ENCODE peak calls at places on chromosomes 7 and 10, in five cellular contexts. A, V, F, M and L are unnamed samples.

GRCh38 chr10:44033008-44033407 is 351.9 kb downstream of the CXCL12 start:
- DNase-seq in A (no peak), V (no peak), F (peak; percentile 65), M (no peak), L (no peak)

GRCh38 chr10:42935466-42935865 is 141.4 kb upstream of the RET start:
- DNase-seq in A (peak; percentile 49), V (no peak), F (no peak), M (no peak), L (no peak)

GRCh38 chr7:81488210-81488609 is 281.6 kb downstream of the HGF start:
- DNase-seq in A (no peak), V (no peak), F (peak; percentile 4), M (no peak), L (no peak)

GRCh38 chr10:36425140-36425797 is 700.1 kb upstream of the ANKRD30A start:
- DNase-seq in A (no peak), V (no peak), F (no peak), M (no peak), L (no peak)

GRCh38 chr10:8206882-8207281 is 152.4 kb downstream of the GATA3 start:
- DNase-seq in A (no peak), V (no peak), F (no peak), M (no peak), L (no peak)

GRCh38 chr7:112892263-112892662 is 102.1 kb upstream of the TMEM168 start:
- DNase-seq in A (no peak), V (no peak), F (peak; percentile 65), M (no peak), L (no peak)

GRCh38 chr7:7100432-7100849 is 81.9 kb upstream of the C1GALT1 start:
- DNase-seq in A (no peak), V (no peak), F (no peak), M (no peak), L (no peak)

GRCh38 chr7:96739609-96740008 is 30.0 kb upstream of the SEM1 start:
- DNase-seq in A (no peak), V (no peak), F (no peak), M (no peak), L (no peak)

GRCh38 chr10:42304341-42304740 is 334.0 kb downstream of the ZNF33B start:
- DNase-seq in A (no peak), V (no peak), F (peak; percentile 61), M (no peak), L (no peak)

DNA sequence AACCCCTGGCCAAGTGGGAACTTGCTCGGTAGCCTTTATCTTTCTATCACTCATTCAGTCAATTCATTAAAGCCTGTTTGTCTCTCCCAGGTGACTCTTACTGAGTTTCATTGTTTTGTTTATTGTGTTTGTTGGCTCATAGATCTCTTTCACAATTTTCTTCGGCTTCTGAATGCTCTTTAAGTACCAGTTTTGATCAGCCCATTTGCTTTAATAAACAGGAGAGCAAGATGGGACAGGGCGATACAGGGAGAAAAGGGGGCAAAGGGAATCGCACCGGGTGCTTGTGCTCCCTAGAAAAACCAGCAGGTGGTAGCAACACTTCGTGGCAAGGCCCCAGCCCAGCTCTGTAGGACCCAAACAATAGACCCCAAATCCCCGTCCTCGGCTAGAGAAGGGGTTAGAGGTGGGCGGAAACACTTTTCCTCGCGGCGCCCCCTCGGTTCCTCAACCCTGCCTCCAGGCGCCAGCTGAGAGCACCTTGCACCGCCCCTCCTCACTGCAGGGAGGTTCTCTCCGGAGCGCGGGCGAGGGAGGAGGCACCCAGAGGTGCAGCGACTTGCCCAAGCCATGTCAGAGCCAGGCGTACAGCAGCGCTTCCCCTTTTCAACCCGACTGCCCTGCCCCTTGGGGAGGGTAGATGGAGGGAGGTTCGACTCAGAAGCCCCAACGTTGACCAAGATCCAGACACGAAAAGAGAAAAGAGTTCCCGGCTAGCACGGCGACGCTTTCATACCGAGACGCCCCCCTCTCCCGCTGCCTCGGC is 954 bp upstream of the EPHB6 start:
- DNase-seq in A (peak; percentile 95), V (peak; percentile 70), F (peak; percentile 39), M (peak; percentile 35), L (peak; percentile 57)
- TF ChIP-seq POLR2A in A (no peak), V (no peak), F (no peak), M (no peak), L (no peak)

GRCh38 chr7:93218997-93219827 is 7.1 kb downstream of the HEPACAM2 start:
- DNase-seq in A (no peak), V (no peak), F (no peak), M (no peak), L (no peak)
- TF ChIP-seq POLR2A in A (no peak), V (no peak), F (no peak), M (no peak), L (no peak)

GRCh38 chr7:74084722-74085578 is 1.3 kb downstream of the LIMK1 start:
- DNase-seq in A (no peak), V (no peak), F (no peak), M (no peak), L (no peak)

GRCh38 chr7:74083117-74083876 is at the start of gene LIMK1:
- DNase-seq in A (peak; percentile 96), V (peak; percentile 82), F (peak; percentile 79), M (no peak), L (no peak)

GRCh38 chr7:74082770-74083116 is 861 bp upstream of the LIMK1 start:
- DNase-seq in A (no peak), V (no peak), F (no peak), M (no peak), L (no peak)

GRCh38 chr7:74087791-74088453 is 4.3 kb downstream of the LIMK1 start:
- DNase-seq in A (no peak), V (no peak), F (no peak), M (no peak), L (no peak)

GRCh38 chr7:74083928-74084721 is 521 bp downstream of the LIMK1 start:
- DNase-seq in A (no peak), V (no peak), F (peak; percentile 59), M (no peak), L (no peak)
- TF ChIP-seq POLR2A in A (no peak), V (no peak), F (peak; percentile 81), M (no peak), L (no peak)

GRCh38 chr10:5683065-5683464 is 1.6 kb upstream of the TASOR2 start:
- DNase-seq in A (no peak), V (no peak), F (no peak), M (no peak), L (no peak)

GRCh38 chr10:5685764-5686240 is 1.2 kb downstream of the TASOR2 start:
- DNase-seq in A (no peak), V (no peak), F (peak; percentile 24), M (no peak), L (no peak)

GRCh38 chr10:5681930-5682329 is 2.7 kb upstream of the TASOR2 start:
- DNase-seq in A (no peak), V (no peak), F (no peak), M (no peak), L (no peak)

GRCh38 chr10:5684318-5684970 is at the start of gene TASOR2:
- DNase-seq in A (peak; percentile 99), V (peak; percentile 99), F (peak; percentile 95), M (peak; percentile 94), L (peak; percentile 83)

DNA sequence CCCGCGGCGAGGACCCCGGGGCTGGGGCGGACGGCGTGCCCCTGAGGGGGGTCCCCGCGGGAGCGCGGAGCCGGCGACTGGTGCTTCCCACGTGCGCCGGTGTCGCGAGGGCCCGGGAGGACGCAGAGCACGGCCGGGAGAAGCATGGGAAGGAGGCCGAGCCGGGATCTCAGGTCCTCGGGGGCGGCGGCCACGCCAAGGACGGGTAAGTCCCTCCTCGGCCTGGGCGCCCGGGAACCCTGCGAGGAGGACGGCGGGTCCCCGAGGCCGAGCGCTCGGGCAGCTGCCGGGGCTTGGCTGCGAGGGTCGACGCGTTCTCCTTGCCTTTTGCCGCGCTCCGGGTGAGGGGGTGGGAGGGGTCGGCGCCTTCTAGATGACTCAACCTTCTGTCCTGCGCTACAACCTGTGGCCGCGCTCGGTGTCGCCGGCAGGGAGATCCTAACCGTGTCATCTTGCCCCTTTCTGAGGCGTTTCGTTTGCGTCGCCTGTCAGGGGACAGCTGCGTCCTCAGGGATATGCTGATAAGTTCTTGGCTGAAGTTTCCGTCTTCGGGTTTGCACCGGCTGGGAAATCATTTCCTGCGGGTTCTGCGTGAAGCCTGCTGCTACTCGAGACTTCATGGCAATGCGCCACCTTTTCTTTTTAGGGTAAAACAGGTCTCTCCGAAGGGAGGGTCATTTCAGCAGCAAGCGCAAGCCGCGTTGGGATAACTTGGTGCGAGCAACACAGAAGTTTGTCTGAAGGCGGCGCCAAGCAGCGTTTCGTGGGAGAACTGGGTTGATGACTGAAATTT is 529 bp downstream of the TASOR2 start:
- DNase-seq in A (peak; percentile 88), V (peak; percentile 66), F (peak; percentile 75), M (peak; percentile 47), L (no peak)
- TF ChIP-seq POLR2A in A (no peak), V (no peak), F (no peak), M (no peak), L (no peak)

GRCh38 chr7:79293655-79294142 is 159.8 kb downstream of the MAGI2 start:
- DNase-seq in A (no peak), V (no peak), F (peak; percentile 72), M (no peak), L (no peak)

GRCh38 chr7:79301419-79301818 is 152.0 kb downstream of the MAGI2 start:
- DNase-seq in A (no peak), V (no peak), F (no peak), M (no peak), L (no peak)

GRCh38 chr7:79296553-79297320 is 156.7 kb downstream of the MAGI2 start:
- DNase-seq in A (no peak), V (no peak), F (no peak), M (no peak), L (no peak)

GRCh38 chr7:79302281-79302680 is 151.2 kb downstream of the MAGI2 start:
- DNase-seq in A (no peak), V (no peak), F (no peak), M (no peak), L (no peak)

DNA sequence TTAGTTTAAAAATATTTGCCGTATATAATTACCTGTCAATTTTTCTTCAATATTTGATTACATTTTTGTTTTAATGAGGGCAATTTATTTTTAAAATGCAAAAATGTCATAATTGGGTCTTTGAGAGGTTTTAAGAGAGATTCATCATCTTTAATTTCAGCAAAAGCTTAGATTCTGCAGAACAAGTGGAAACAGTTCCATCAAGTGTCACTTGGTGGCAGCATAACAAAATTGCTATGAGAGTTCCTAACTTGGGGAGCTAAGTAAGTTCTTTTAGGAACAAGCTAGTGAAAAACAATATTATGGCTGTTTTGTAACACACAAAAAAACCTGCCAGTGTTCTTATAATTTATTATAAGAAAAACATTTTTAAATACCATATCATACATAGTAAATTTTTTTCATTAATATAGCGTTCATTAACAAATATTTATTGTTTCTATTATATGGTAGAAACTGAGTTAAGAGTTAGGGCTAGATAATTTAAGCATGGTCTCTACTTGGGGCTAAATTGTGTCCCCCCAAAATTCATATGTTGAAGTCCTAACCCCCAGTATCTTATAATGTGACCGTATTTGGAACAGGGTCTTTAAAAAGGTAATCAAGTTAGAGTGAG is 155.2 kb downstream of the MAGI2 start:
- DNase-seq in A (no peak), V (no peak), F (peak; percentile 79), M (peak; percentile 28), L (no peak)
- TF ChIP-seq POLR2A in A (no peak), V (no peak), F (no peak), M (no peak), L (no peak)